ENCODE peak calls at places on chromosomes 13 and 19, in five cellular contexts. I is AG20443; H is NCI-H2171 treated with DMSO at 0.1 percent for 48 hours; V is T follicular helper cell; T is stimulated activated CD4-positive, alpha-beta T cell treated with anti-CD3 and anti-CD28 coated beads, Interleukin-2, amount 100 ng/mL, for 48 hours. P is an unnamed sample.

GRCh38 chr19:14021474-14021873 is 6.5 kb upstream of the RLN3 start:
- DNase-seq in I (no peak), H (no peak), T (no peak), V (no peak), P (no peak)

GRCh38 chr13:97250560-97250959 is 28.4 kb downstream of the MBNL2 start:
- DNase-seq in T (no peak), I (no peak), H (no peak), V (no peak), P (no peak)

GRCh38 chr13:73334459-73334858 is 275.7 kb downstream of the KLF5 start:
- DNase-seq in T (no peak), I (no peak), V (no peak), H (no peak), P (no peak)

GRCh38 chr13:80524447-80525215 is 183.7 kb upstream of the SPRY2 start:
- DNase-seq in H (no peak), V (no peak), T (no peak), I (no peak), P (no peak)

GRCh38 chr19:18418034-18418724 is 1.0 kb upstream of the SSBP4 start:
- DNase-seq in I (no peak), T (no peak), V (no peak), H (no peak), P (no peak)

GRCh38 chr19:33673258-33673875 is 51.6 kb downstream of the CHST8 start:
- DNase-seq in H (no peak), T (no peak), I (no peak), V (no peak), P (no peak)

GRCh38 chr19:1868971-1869370 is 5.6 kb upstream of the KLF16 start:
- DNase-seq in T (no peak), I (no peak), V (no peak), H (no peak), P (no peak)

GRCh38 chr13:30394798-30395191 is 27.5 kb upstream of the UBE2L5 start:
- DNase-seq in I (no peak), H (no peak), T (no peak), V (no peak), P (no peak)

GRCh38 chr19:43353606-43354304 is at the start of gene CD177:
- DNase-seq in V (no peak), T (no peak), H (no peak), I (no peak), P (no peak)

GRCh38 chr13:64239372-64239771 is 2823.7 kb upstream of the PCDH20 start:
- DNase-seq in T (no peak), V (no peak), H (no peak), I (peak), P (no peak)

GRCh38 chr13:41590643-41591042 is 133.3 kb downstream of the RGCC start:
- DNase-seq in V (no peak), H (no peak), I (no peak), T (no peak), P (no peak)

GRCh38 chr19:50870417-50871089 is 2.7 kb upstream of the KLK2 start:
- DNase-seq in V (no peak), I (no peak), T (peak), H (no peak), P (peak)

GRCh38 chr13:40910324-40911050 is 108.6 kb downstream of the ELF1 start:
- DNase-seq in H (no peak), V (no peak), T (no peak), I (no peak), P (no peak)

GRCh38 chr13:22278336-22278929 is 607.6 kb downstream of the FGF9 start:
- DNase-seq in V (peak), H (no peak), T (peak), I (peak), P (peak)

P was measured in pancreas.